ENCODE peak calls at places on chromosomes 4 and X, in eight cellular contexts. C is ELR; X is CD8-positive, alpha-beta memory T cell; S is central memory CD4-positive, alpha-beta T cell; P is effector memory CD4-positive, alpha-beta T cell; T is aorta; I is CD4-positive, CD25-positive, alpha-beta regulatory T cell; H is NCI-H2107. W is an unnamed sample.

GRCh38 chr4:133597252-133597651 is 448.2 kb downstream of the PCDH10 start:
- DNase-seq in T (no peak), X (no peak), S (no peak), C (no peak), P (no peak), H (no peak), I (no peak), W (no peak)

GRCh38 chrX:103063918-103064434 is at the start of gene BEX1:
- DNase-seq in H (peak), T (peak), I (peak), C (peak), P (no peak), X (no peak), S (peak), W (no peak)

GRCh38 chr4:89222171-89222570 is 85.4 kb downstream of the GPRIN3 start:
- DNase-seq in I (no peak), T (no peak), P (no peak), X (no peak), H (no peak), C (peak), S (no peak), W (no peak)

GRCh38 chr4:60313616-60314015 is 886.5 kb upstream of the ADGRL3 start:
- DNase-seq in S (no peak), X (no peak), H (no peak), I (no peak), C (peak), P (no peak), T (no peak), W (no peak)

GRCh38 chr4:102449751-102450352 is 51.3 kb upstream of the NFKB1 start:
- DNase-seq in I (peak), P (peak), X (peak), H (peak), T (no peak), S (peak), C (peak), W (no peak)

GRCh38 chrX:107503996-107504395 is 54.5 kb downstream of the FRMPD3 start:
- DNase-seq in S (no peak), I (no peak), X (no peak), T (no peak), C (no peak), P (no peak), H (no peak), W (no peak)

GRCh38 chr4:19983072-19983471 is 268.6 kb upstream of the SLIT2 start:
- DNase-seq in S (no peak), P (no peak), C (peak), X (no peak), I (no peak), H (no peak), T (no peak), W (no peak)

GRCh38 chr4:108830509-108831244 is 67.8 kb upstream of the ETNPPL start:
- DNase-seq in T (no peak), I (no peak), P (no peak), X (no peak), H (peak), C (no peak), S (no peak), W (no peak)

W was measured in T-helper 17 cell.